ENCODE peak calls at places on chromosomes 13 and 19, in ten cellular contexts. W, X, Z, V, U, Q, S, O, E and Y are unnamed samples.

GRCh38 chr13:44219808-44220544 is 153.6 kb upstream of the SERP2 start:
- DNase-seq in W (no peak), X (no peak), Z (peak), V (no peak), U (no peak), Q (no peak), S (no peak), O (no peak), E (no peak), Y (no peak)

GRCh38 chr19:40778865-40779284 is 828 bp downstream of the RAB4B start:
- DNase-seq in W (no peak), X (no peak), Z (peak), V (no peak), U (peak), Q (no peak), S (no peak), O (no peak), E (peak), Y (no peak)

GRCh38 chr19:55472463-55472862 is 4.0 kb upstream of the ZNF628 start:
- DNase-seq in W (no peak), X (no peak), Z (no peak), V (no peak), U (no peak), Q (no peak), S (no peak), O (no peak), E (peak), Y (no peak)

GRCh38 chr19:31223805-31224534 is 125.3 kb downstream of the TSHZ3 start:
- DNase-seq in W (no peak), X (no peak), Z (no peak), V (no peak), U (no peak), Q (no peak), S (no peak), O (no peak), E (no peak), Y (no peak)

GRCh38 chr13:32902898-32903297 is 113.3 kb upstream of the KL start:
- DNase-seq in W (peak), X (peak), Z (no peak), V (peak), U (no peak), Q (no peak), S (peak), O (peak), E (no peak), Y (peak)

GRCh38 chr13:44451651-44452050 is 78.0 kb downstream of the SERP2 start:
- DNase-seq in W (no peak), X (no peak), Z (no peak), V (no peak), U (no peak), Q (no peak), S (no peak), O (no peak), E (no peak), Y (no peak)

GRCh38 chr19:3210347-3211017 is 14.0 kb upstream of the CELF5 start:
- DNase-seq in W (peak), X (no peak), Z (peak), V (peak), U (peak), Q (no peak), S (no peak), O (no peak), E (peak), Y (peak)

GRCh38 chr13:59391696-59392095 is 772.0 kb downstream of the DIAPH3 start:
- DNase-seq in W (peak), X (no peak), Z (peak), V (peak), U (peak), Q (no peak), S (peak), O (no peak), E (peak), Y (peak)

GRCh38 chr13:59680429-59681024 is 483.2 kb downstream of the DIAPH3 start:
- DNase-seq in W (no peak), X (no peak), Z (no peak), V (no peak), U (peak), Q (no peak), S (no peak), O (no peak), E (no peak), Y (no peak)

GRCh38 chr19:2291185-2291751 is 9.3 kb upstream of the PEAK3 start:
- DNase-seq in W (no peak), X (no peak), Z (no peak), V (no peak), U (no peak), Q (no peak), S (no peak), O (no peak), E (no peak), Y (no peak)

GRCh38 chr19:17576758-17577532 is 21.5 kb downstream of the COLGALT1 start:
- DNase-seq in W (peak), X (peak), Z (peak), V (peak), U (peak), Q (no peak), S (peak), O (no peak), E (no peak), Y (peak)

GRCh38 chr19:8638078-8638619 is 7.7 kb downstream of the NFILZ start:
- DNase-seq in W (no peak), X (no peak), Z (peak), V (peak), U (peak), Q (no peak), S (no peak), O (peak), E (peak), Y (no peak)

GRCh38 chr19:3479177-3479818 is 1.0 kb downstream of the SMIM24 start:
- DNase-seq in W (no peak), X (no peak), Z (no peak), V (peak), U (peak), Q (no peak), S (no peak), O (no peak), E (no peak), Y (no peak)

GRCh38 chr19:16527971-16528521 is 14.2 kb downstream of the CHERP start:
- DNase-seq in W (no peak), X (no peak), Z (no peak), V (no peak), U (peak), Q (no peak), S (no peak), O (no peak), E (no peak), Y (no peak)

GRCh38 chr13:26021516-26021915 is 30.3 kb downstream of the SHISA2 start:
- DNase-seq in W (no peak), X (no peak), Z (no peak), V (no peak), U (no peak), Q (no peak), S (no peak), O (no peak), E (no peak), Y (no peak)

GRCh38 chr13:25860862-25861261 is 191.0 kb downstream of the SHISA2 start:
- DNase-seq in W (no peak), X (no peak), Z (no peak), V (no peak), U (no peak), Q (no peak), S (no peak), O (no peak), E (no peak), Y (no peak)

GRCh38 chr19:30669329-30670010 is 297.3 kb downstream of the ZNF536 start:
- DNase-seq in W (peak), X (peak), Z (peak), V (peak), U (peak), Q (no peak), S (peak), O (peak), E (peak), Y (peak)

GRCh38 chr13:33186851-33187250 is 98.7 kb downstream of the STARD13 start:
- DNase-seq in W (no peak), X (no peak), Z (no peak), V (no peak), U (peak), Q (no peak), S (no peak), O (no peak), E (no peak), Y (no peak)

GRCh38 chr19:45769821-45770191 is 754 bp upstream of the SIX5 start:
- DNase-seq in W (peak), X (no peak), Z (peak), V (peak), U (no peak), Q (no peak), S (peak), O (peak), E (no peak), Y (peak)

GRCh38 chr19:590396-590745 is 690 bp downstream of the HCN2 start:
- DNase-seq in W (no peak), X (no peak), Z (no peak), V (no peak), U (no peak), Q (no peak), S (no peak), O (no peak), E (no peak), Y (no peak)

GRCh38 chr13:21395953-21396352 is 63.1 kb downstream of the ZDHHC20 start:
- DNase-seq in W (no peak), X (no peak), Z (no peak), V (no peak), U (peak), Q (no peak), S (no peak), O (no peak), E (no peak), Y (no peak)

GRCh38 chr13:23273498-23273897 is 92.7 kb downstream of the SGCG start:
- DNase-seq in W (no peak), X (no peak), Z (no peak), V (no peak), U (no peak), Q (no peak), S (no peak), O (no peak), E (no peak), Y (no peak)

GRCh38 chr19:4066682-4067395 is at the start of gene ZBTB7A:
- DNase-seq in W (peak), X (peak), Z (peak), V (peak), U (peak), Q (no peak), S (peak), O (peak), E (peak), Y (peak)

GRCh38 chr13:30895773-30896172 is 10.3 kb upstream of the MEDAG start:
- DNase-seq in W (peak), X (peak), Z (no peak), V (no peak), U (no peak), Q (no peak), S (peak), O (peak), E (no peak), Y (peak)

GRCh38 chr19:19239675-19240074 is 27.9 kb downstream of the NCAN start:
- DNase-seq in W (no peak), X (no peak), Z (no peak), V (no peak), U (no peak), Q (no peak), S (no peak), O (no peak), E (no peak), Y (no peak)

GRCh38 chr19:495440-496332 is 600 bp upstream of the MADCAM1 start:
- DNase-seq in W (no peak), X (no peak), Z (peak), V (no peak), U (peak), Q (no peak), S (no peak), O (no peak), E (no peak), Y (no peak)

DNA sequence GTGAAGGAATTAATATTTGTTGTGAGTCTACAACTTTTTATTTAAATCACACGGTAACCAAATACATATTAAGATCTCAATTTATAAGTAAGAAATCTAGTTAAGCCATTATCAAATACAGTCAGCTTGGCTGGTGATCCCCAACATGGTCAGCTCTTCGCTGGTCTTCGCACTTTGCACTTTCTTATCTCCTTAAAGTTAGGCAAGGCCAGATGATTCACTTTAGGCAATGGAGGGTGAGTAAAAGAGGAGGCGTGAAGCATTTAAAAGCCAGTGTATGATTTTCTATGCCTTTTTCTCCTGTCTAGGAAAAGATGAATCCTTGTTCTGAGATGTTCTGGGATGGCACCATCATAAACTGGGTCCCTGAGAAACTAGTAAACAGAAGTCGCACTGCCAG is 793.7 kb upstream of the ARGLU1 start:
- DNase-seq in W (no peak), X (no peak), Z (no peak), V (no peak), U (no peak), Q (no peak), S (no peak), O (no peak), E (no peak), Y (no peak)
- TF ChIP-seq POLR2A in W (no peak), X (no peak), Z (no peak), V (no peak), U (no peak), Q (no peak), S (no peak), O (no peak), E (no peak), Y (no peak)

DNA sequence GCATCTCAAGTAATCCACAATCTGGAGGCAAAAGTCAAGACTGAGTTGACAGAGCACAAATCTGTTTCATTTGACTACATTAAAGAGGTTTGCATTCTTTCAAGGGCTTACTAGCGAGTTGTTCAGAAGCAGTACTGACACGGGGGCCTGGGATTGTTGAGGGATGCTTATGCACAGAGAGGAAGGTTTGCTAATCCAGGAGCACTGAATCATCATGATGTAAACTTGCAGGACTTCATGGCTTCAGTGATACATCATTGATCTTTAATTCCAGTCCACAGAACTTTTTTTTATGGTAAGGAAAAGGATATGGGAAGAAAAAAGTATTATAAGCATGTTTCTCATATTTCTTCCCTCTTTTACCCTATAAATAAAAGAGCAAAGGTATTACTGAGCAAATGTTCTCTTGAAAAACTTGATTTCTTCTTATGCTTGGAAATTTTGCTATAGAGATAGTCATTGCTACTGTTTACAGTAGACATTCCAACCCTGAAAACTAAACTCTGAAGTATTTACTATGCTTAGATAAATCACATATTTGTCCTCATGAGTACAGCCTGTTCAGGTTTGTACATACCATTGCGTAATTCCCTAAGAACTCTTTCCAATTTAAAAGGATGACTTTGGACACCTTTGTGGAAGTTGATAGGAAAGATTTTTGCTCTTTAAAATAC is 65.8 kb upstream of the KPNA3 start:
- DNase-seq in W (no peak), X (no peak), Z (peak), V (peak), U (no peak), Q (no peak), S (no peak), O (no peak), E (peak), Y (no peak)
- TF ChIP-seq CTCF in W (no peak), X (no peak), Z (no peak), V (no peak), U (no peak), Q (no peak), S (no peak), O (no peak), E (no peak), Y (no peak)

DNA sequence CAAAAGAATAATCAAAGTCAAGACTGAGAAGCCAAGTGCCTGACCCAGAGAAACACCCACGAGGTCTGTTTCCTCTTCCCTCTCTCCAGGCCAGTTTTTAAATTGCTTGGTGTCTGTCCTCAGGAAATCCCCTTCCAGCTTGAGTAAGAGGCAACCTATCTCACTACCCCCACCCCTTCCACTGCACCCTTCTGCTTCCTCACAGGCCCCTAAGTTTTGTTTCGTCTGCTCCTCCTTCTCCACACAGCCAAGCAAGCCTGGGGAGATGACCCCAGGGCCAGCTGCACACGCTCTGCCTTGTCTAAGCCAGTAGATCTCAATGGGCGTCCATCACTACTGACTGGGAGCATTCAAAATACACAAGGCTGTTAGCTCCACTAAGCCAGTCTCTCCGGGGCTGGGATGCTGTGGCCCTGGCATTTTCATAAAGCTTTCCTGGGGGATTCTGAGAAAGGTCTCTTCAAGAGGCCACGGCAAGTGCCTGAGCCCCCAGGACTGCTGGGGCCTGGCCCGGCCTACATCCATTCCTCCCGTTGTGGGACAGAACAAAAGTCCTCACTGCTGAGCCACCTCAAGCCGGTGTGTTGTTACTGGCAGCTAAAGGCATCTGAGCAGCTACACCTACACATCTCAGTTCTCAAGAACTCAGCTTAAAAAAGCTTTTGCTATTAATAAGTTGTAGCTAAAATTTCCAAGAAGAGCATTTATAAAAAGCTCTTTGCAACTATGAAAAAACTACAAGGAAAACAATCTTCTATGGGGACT is 14.9 kb upstream of the IL4I1 start:
- DNase-seq in W (no peak), X (no peak), Z (no peak), V (no peak), U (peak), Q (no peak), S (no peak), O (no peak), E (no peak), Y (no peak)
- TF ChIP-seq POLR2A in W (no peak), X (no peak), Z (no peak), V (no peak), U (no peak), Q (no peak), S (no peak), O (no peak), E (no peak), Y (no peak)

DNA sequence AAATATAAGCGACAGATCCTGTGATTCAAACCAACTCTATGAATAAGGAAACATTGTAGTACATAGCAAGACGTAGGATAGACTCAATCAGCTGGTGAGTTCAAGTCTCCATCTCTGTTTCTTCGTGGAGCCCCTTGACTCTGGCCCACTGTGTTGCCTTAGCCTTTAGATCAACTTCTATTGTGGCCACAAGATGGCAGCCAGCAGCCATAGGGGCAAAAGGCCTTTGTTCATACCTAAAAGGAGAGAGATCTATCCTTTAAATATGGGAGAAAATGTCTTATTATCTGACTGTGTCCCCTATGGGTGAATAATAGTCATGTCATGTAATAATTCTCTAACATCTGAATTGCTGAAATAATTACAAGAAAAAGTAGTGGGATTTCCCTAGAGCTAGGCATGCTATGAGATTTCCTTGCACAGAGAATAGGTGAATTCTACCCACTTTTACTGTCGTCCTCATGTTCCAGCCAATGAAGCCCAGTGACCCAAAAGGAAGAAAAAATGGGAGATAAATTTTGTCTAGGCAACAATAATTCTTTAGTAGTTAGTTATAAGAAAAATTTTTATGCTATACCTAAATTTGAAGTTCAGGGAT is 129.4 kb downstream of the PCDH20 start:
- DNase-seq in W (no peak), X (no peak), Z (no peak), V (no peak), U (peak), Q (no peak), S (no peak), O (no peak), E (peak), Y (no peak)
- TF ChIP-seq CTCF in W (no peak), X (no peak), Z (no peak), V (no peak), U (peak), Q (no peak), S (no peak), O (no peak), E (peak), Y (no peak)

GRCh38 chr13:110561335-110562033 is at the start of gene RAB20:
- DNase-seq in W (peak), X (peak), Z (peak), V (peak), U (peak), Q (peak), S (peak), O (peak), E (peak), Y (peak)
- TF ChIP-seq POLR2A in W (no peak), X (peak), Z (no peak), V (peak), U (peak), Q (peak), S (peak), O (peak), E (peak), Y (no peak)

DNA sequence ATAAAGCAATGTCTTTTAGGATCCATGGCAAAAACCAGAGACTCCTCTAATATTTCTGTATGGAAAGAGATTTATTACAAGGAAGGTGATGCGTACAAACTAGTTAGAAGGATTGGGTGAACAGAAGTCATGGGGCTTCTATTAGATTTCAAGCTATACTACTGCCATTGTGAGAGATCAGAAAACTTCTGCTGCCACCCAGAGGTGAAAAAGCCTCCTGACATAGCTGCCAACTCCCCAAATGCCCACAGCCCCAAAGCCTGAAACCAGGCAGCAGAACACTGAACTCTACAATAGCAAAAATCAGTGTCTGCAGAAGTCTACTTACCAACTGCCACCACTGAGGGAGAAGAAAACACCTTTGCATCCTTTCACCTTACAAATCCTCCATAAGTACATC is 379.0 kb upstream of the MIR17HG start:
- DNase-seq in W (no peak), X (no peak), Z (peak), V (no peak), U (peak), Q (no peak), S (no peak), O (no peak), E (peak), Y (no peak)
- TF ChIP-seq CTCF in W (no peak), X (no peak), Z (peak), V (no peak), U (peak), Q (no peak), S (no peak), O (no peak), E (no peak), Y (no peak)